ENCODE peak calls at places on chromosome 2, in eight cellular contexts. One of them, this sample, is unnamed.

GRCh38 chr2:47226124-47227040 is 71.3 kb upstream of the STPG4 start:
- DNase-seq in activated CD4-positive, alpha-beta T cell treated with anti-CD3 and anti-CD28 coated beads, Interleukin-2, amount 50 U/mL, for 48 hours: no peak
- DNase-seq in islet precursor cell: peak; percentile 74
- DNase-seq in AG08396: no peak
- DNase-seq in activated B cell treated with CpG ODN at 0.5 μM for 24 hours: no peak
- DNase-seq in glutamatergic neuron: no peak
- DNase-seq in OCI-M1: peak; percentile 8
- DNase-seq in CD8-positive, alpha-beta T cell: no peak
- DNase-seq in this sample: peak; percentile 50

GRCh38 chr2:240974771-240975572 is 23.4 kb upstream of the SNED1 start:
- DNase-seq in OCI-M1: peak; percentile 19
- DNase-seq in activated B cell treated with CpG ODN at 0.5 μM for 24 hours: no peak
- DNase-seq in activated CD4-positive, alpha-beta T cell treated with anti-CD3 and anti-CD28 coated beads, Interleukin-2, amount 50 U/mL, for 48 hours: no peak
- DNase-seq in glutamatergic neuron: no peak
- DNase-seq in islet precursor cell: no peak
- DNase-seq in CD8-positive, alpha-beta T cell: no peak
- DNase-seq in AG08396: peak; percentile 57
- DNase-seq in this sample: no peak

GRCh38 chr2:12717988-12718661 is 1.4 kb downstream of the TRIB2 start:
- DNase-seq in activated CD4-positive, alpha-beta T cell treated with anti-CD3 and anti-CD28 coated beads, Interleukin-2, amount 50 U/mL, for 48 hours: peak; percentile 31
- DNase-seq in CD8-positive, alpha-beta T cell: no peak
- DNase-seq in OCI-M1: peak; percentile 57
- DNase-seq in activated B cell treated with CpG ODN at 0.5 μM for 24 hours: peak; percentile 43
- DNase-seq in glutamatergic neuron: peak; percentile 55
- DNase-seq in islet precursor cell: peak; percentile 64
- DNase-seq in AG08396: peak; percentile 34
- DNase-seq in this sample: peak; percentile 73

GRCh38 chr2:180048256-180048655 is 41.2 kb upstream of the CWC22 start:
- DNase-seq in CD8-positive, alpha-beta T cell: no peak
- DNase-seq in activated CD4-positive, alpha-beta T cell treated with anti-CD3 and anti-CD28 coated beads, Interleukin-2, amount 50 U/mL, for 48 hours: no peak
- DNase-seq in AG08396: no peak
- DNase-seq in glutamatergic neuron: no peak
- DNase-seq in islet precursor cell: no peak
- DNase-seq in activated B cell treated with CpG ODN at 0.5 μM for 24 hours: no peak
- DNase-seq in OCI-M1: no peak
- DNase-seq in this sample: no peak

GRCh38 chr2:160427629-160428424 is 65.8 kb downstream of the RBMS1 start:
- DNase-seq in CD8-positive, alpha-beta T cell: peak; percentile 13
- DNase-seq in activated CD4-positive, alpha-beta T cell treated with anti-CD3 and anti-CD28 coated beads, Interleukin-2, amount 50 U/mL, for 48 hours: no peak
- DNase-seq in AG08396: peak; percentile 37
- DNase-seq in OCI-M1: no peak
- DNase-seq in glutamatergic neuron: no peak
- DNase-seq in islet precursor cell: no peak
- DNase-seq in activated B cell treated with CpG ODN at 0.5 μM for 24 hours: no peak
- DNase-seq in this sample: no peak

GRCh38 chr2:187541086-187542085 is 12.8 kb downstream of the TFPI start:
- DNase-seq in OCI-M1: no peak
- DNase-seq in glutamatergic neuron: no peak
- DNase-seq in activated CD4-positive, alpha-beta T cell treated with anti-CD3 and anti-CD28 coated beads, Interleukin-2, amount 50 U/mL, for 48 hours: no peak
- DNase-seq in activated B cell treated with CpG ODN at 0.5 μM for 24 hours: no peak
- DNase-seq in CD8-positive, alpha-beta T cell: no peak
- DNase-seq in AG08396: peak; percentile 39
- DNase-seq in islet precursor cell: peak; percentile 52
- DNase-seq in this sample: peak; percentile 17

GRCh38 chr2:190179754-190180312 is 117.3 kb upstream of the MSTN start:
- DNase-seq in activated CD4-positive, alpha-beta T cell treated with anti-CD3 and anti-CD28 coated beads, Interleukin-2, amount 50 U/mL, for 48 hours: no peak
- DNase-seq in OCI-M1: no peak
- DNase-seq in islet precursor cell: no peak
- DNase-seq in AG08396: no peak
- DNase-seq in CD8-positive, alpha-beta T cell: no peak
- DNase-seq in activated B cell treated with CpG ODN at 0.5 μM for 24 hours: no peak
- DNase-seq in glutamatergic neuron: no peak
- DNase-seq in this sample: no peak

GRCh38 chr2:157107877-157108276 is 149.6 kb upstream of the GALNT5 start:
- DNase-seq in activated B cell treated with CpG ODN at 0.5 μM for 24 hours: no peak
- DNase-seq in islet precursor cell: no peak
- DNase-seq in OCI-M1: no peak
- DNase-seq in CD8-positive, alpha-beta T cell: no peak
- DNase-seq in glutamatergic neuron: no peak
- DNase-seq in activated CD4-positive, alpha-beta T cell treated with anti-CD3 and anti-CD28 coated beads, Interleukin-2, amount 50 U/mL, for 48 hours: no peak
- DNase-seq in AG08396: no peak
- DNase-seq in this sample: peak; percentile 88

GRCh38 chr2:44200759-44201158 is 32.1 kb downstream of the PPM1B start:
- DNase-seq in activated CD4-positive, alpha-beta T cell treated with anti-CD3 and anti-CD28 coated beads, Interleukin-2, amount 50 U/mL, for 48 hours: no peak
- DNase-seq in AG08396: no peak
- DNase-seq in glutamatergic neuron: no peak
- DNase-seq in CD8-positive, alpha-beta T cell: no peak
- DNase-seq in activated B cell treated with CpG ODN at 0.5 μM for 24 hours: no peak
- DNase-seq in OCI-M1: no peak
- DNase-seq in islet precursor cell: no peak
- DNase-seq in this sample: no peak